ENCODE peak calls at places on chromosomes 16 and 17, in nine cellular contexts. One of them, this sample, is unnamed.

GRCh38 chr16:6177781-6178180 is 1080.2 kb upstream of the EEF2KMT start:
- DNase-seq in lower leg skin: no peak
- DNase-seq in H54: no peak
- DNase-seq in amniotic stem cell: no peak
- DNase-seq in stimulated activated CD8-positive, alpha-beta memory T cell treated with anti-CD3 and anti-CD28 coated beads, Interleukin-15, amount 100 ng/mL, for 24 hours: no peak
- DNase-seq in ovary: no peak
- DNase-seq in dorsolateral prefrontal cortex: no peak
- DNase-seq in Daoy: no peak
- DNase-seq in LoVo: no peak
- DNase-seq in this sample: no peak

GRCh38 chr16:65059421-65059980 is 62.4 kb downstream of the CDH11 start:
- DNase-seq in lower leg skin: no peak
- DNase-seq in H54: no peak
- DNase-seq in amniotic stem cell: no peak
- DNase-seq in stimulated activated CD8-positive, alpha-beta memory T cell treated with anti-CD3 and anti-CD28 coated beads, Interleukin-15, amount 100 ng/mL, for 24 hours: no peak
- DNase-seq in ovary: no peak
- DNase-seq in dorsolateral prefrontal cortex: peak; percentile 94
- DNase-seq in Daoy: no peak
- DNase-seq in LoVo: no peak
- DNase-seq in this sample: no peak

GRCh38 chr16:30027588-30028437 is 3.3 kb downstream of the TLCD3B start:
- DNase-seq in lower leg skin: no peak
- DNase-seq in H54: no peak
- DNase-seq in amniotic stem cell: no peak
- DNase-seq in stimulated activated CD8-positive, alpha-beta memory T cell treated with anti-CD3 and anti-CD28 coated beads, Interleukin-15, amount 100 ng/mL, for 24 hours: no peak
- DNase-seq in ovary: no peak
- DNase-seq in dorsolateral prefrontal cortex: no peak
- DNase-seq in Daoy: no peak
- DNase-seq in LoVo: no peak
- DNase-seq in this sample: no peak

GRCh38 chr17:75031972-75032895 is 14.5 kb downstream of the ATP5PD start:
- DNase-seq in lower leg skin: peak; percentile 96
- DNase-seq in H54: peak; percentile 93
- DNase-seq in amniotic stem cell: peak; percentile 55
- DNase-seq in stimulated activated CD8-positive, alpha-beta memory T cell treated with anti-CD3 and anti-CD28 coated beads, Interleukin-15, amount 100 ng/mL, for 24 hours: no peak
- DNase-seq in ovary: peak; percentile 80
- DNase-seq in dorsolateral prefrontal cortex: peak; percentile 92
- DNase-seq in Daoy: peak; percentile 86
- DNase-seq in LoVo: peak; percentile 6
- DNase-seq in this sample: peak; percentile 41

GRCh38 chr17:57587201-57587870 is 157.8 kb downstream of the CCDC182 start:
- DNase-seq in lower leg skin: no peak
- DNase-seq in H54: no peak
- DNase-seq in amniotic stem cell: no peak
- DNase-seq in stimulated activated CD8-positive, alpha-beta memory T cell treated with anti-CD3 and anti-CD28 coated beads, Interleukin-15, amount 100 ng/mL, for 24 hours: no peak
- DNase-seq in ovary: no peak
- DNase-seq in dorsolateral prefrontal cortex: no peak
- DNase-seq in Daoy: no peak
- DNase-seq in LoVo: no peak
- DNase-seq in this sample: no peak

GRCh38 chr17:50257574-50258224 is 16.6 kb upstream of the TMEM92 start:
- DNase-seq in lower leg skin: peak; percentile 85
- DNase-seq in H54: no peak
- DNase-seq in amniotic stem cell: no peak
- DNase-seq in stimulated activated CD8-positive, alpha-beta memory T cell treated with anti-CD3 and anti-CD28 coated beads, Interleukin-15, amount 100 ng/mL, for 24 hours: no peak
- DNase-seq in ovary: peak; percentile 40
- DNase-seq in dorsolateral prefrontal cortex: no peak
- DNase-seq in Daoy: no peak
- DNase-seq in LoVo: no peak
- DNase-seq in this sample: no peak

GRCh38 chr16:67192781-67193260 is 866 bp downstream of the E2F4 start:
- DNase-seq in lower leg skin: no peak
- DNase-seq in H54: no peak
- DNase-seq in amniotic stem cell: no peak
- DNase-seq in stimulated activated CD8-positive, alpha-beta memory T cell treated with anti-CD3 and anti-CD28 coated beads, Interleukin-15, amount 100 ng/mL, for 24 hours: no peak
- DNase-seq in ovary: no peak
- DNase-seq in dorsolateral prefrontal cortex: no peak
- DNase-seq in Daoy: no peak
- DNase-seq in LoVo: no peak
- DNase-seq in this sample: no peak

GRCh38 chr16:46607529-46607928 is 13.7 kb downstream of the SHCBP1 start:
- DNase-seq in lower leg skin: no peak
- DNase-seq in H54: no peak
- DNase-seq in amniotic stem cell: peak; percentile 5
- DNase-seq in stimulated activated CD8-positive, alpha-beta memory T cell treated with anti-CD3 and anti-CD28 coated beads, Interleukin-15, amount 100 ng/mL, for 24 hours: no peak
- DNase-seq in ovary: no peak
- DNase-seq in dorsolateral prefrontal cortex: no peak
- DNase-seq in Daoy: no peak
- DNase-seq in LoVo: peak; percentile 44
- DNase-seq in this sample: no peak

GRCh38 chr17:77049440-77049839 is 91.3 kb upstream of the SEC14L1 start:
- DNase-seq in lower leg skin: no peak
- DNase-seq in H54: no peak
- DNase-seq in amniotic stem cell: no peak
- DNase-seq in stimulated activated CD8-positive, alpha-beta memory T cell treated with anti-CD3 and anti-CD28 coated beads, Interleukin-15, amount 100 ng/mL, for 24 hours: no peak
- DNase-seq in ovary: no peak
- DNase-seq in dorsolateral prefrontal cortex: no peak
- DNase-seq in Daoy: peak; percentile 33
- DNase-seq in LoVo: no peak
- DNase-seq in this sample: no peak

GRCh38 chr16:89952049-89952448 is 3.5 kb downstream of the DEF8 start:
- DNase-seq in lower leg skin: no peak
- DNase-seq in H54: no peak
- DNase-seq in amniotic stem cell: no peak
- DNase-seq in stimulated activated CD8-positive, alpha-beta memory T cell treated with anti-CD3 and anti-CD28 coated beads, Interleukin-15, amount 100 ng/mL, for 24 hours: no peak
- DNase-seq in ovary: no peak
- DNase-seq in dorsolateral prefrontal cortex: no peak
- DNase-seq in Daoy: no peak
- DNase-seq in LoVo: no peak
- DNase-seq in this sample: no peak

GRCh38 chr17:50943575-50943933 is 77.4 kb upstream of the TOB1 start:
- DNase-seq in lower leg skin: peak; percentile 70
- DNase-seq in H54: no peak
- DNase-seq in amniotic stem cell: no peak
- DNase-seq in stimulated activated CD8-positive, alpha-beta memory T cell treated with anti-CD3 and anti-CD28 coated beads, Interleukin-15, amount 100 ng/mL, for 24 hours: no peak
- DNase-seq in ovary: peak; percentile 11
- DNase-seq in dorsolateral prefrontal cortex: peak; percentile 35
- DNase-seq in Daoy: no peak
- DNase-seq in LoVo: no peak
- DNase-seq in this sample: no peak

GRCh38 chr16:50368410-50369132 is at the start of gene BRD7:
- DNase-seq in lower leg skin: no peak
- DNase-seq in H54: peak; percentile 69
- DNase-seq in amniotic stem cell: no peak
- DNase-seq in stimulated activated CD8-positive, alpha-beta memory T cell treated with anti-CD3 and anti-CD28 coated beads, Interleukin-15, amount 100 ng/mL, for 24 hours: peak; percentile 71
- DNase-seq in ovary: peak; percentile 72
- DNase-seq in dorsolateral prefrontal cortex: no peak
- DNase-seq in Daoy: peak; percentile 67
- DNase-seq in LoVo: peak; percentile 68
- DNase-seq in this sample: no peak

GRCh38 chr17:72192409-72193192 is 71.8 kb downstream of the SOX9 start:
- DNase-seq in lower leg skin: no peak
- DNase-seq in H54: peak; percentile 43
- DNase-seq in amniotic stem cell: no peak
- DNase-seq in stimulated activated CD8-positive, alpha-beta memory T cell treated with anti-CD3 and anti-CD28 coated beads, Interleukin-15, amount 100 ng/mL, for 24 hours: no peak
- DNase-seq in ovary: no peak
- DNase-seq in dorsolateral prefrontal cortex: no peak
- DNase-seq in Daoy: peak; percentile 69
- DNase-seq in LoVo: no peak
- DNase-seq in this sample: no peak

This sample was measured in HS-27A.